ENCODE peak calls at places on chromosome 9, in five cellular contexts. C is heart left ventricle, W is thyroid gland, F is esophagus squamous epithelium, X is nephron progenitor cell. A is an unnamed sample.

GRCh38 chr9:87471746-87472145 is 25.9 kb upstream of the DAPK1 start:
- DNase-seq in C (no peak), W (no peak), F (no peak), X (no peak), A (no peak)

GRCh38 chr9:110126986-110127864 is 80.7 kb downstream of the C9orf152 start:
- DNase-seq in C (peak), W (peak), F (no peak), X (no peak), A (no peak)

GRCh38 chr9:125246261-125246667 is 5.1 kb upstream of the HSPA5 start:
- DNase-seq in C (no peak), W (no peak), F (no peak), X (no peak), A (no peak)

GRCh38 chr9:136327313-136327971 is at the start of gene GPSM1:
- DNase-seq in C (peak), W (peak), F (no peak), X (peak), A (no peak)

GRCh38 chr9:35162605-35163315 is 951 bp downstream of the UNC13B start:
- DNase-seq in C (no peak), W (no peak), F (no peak), X (no peak), A (no peak)

GRCh38 chr9:35844628-35845301 is 15.7 kb downstream of the TMEM8B start:
- DNase-seq in C (peak), W (no peak), F (peak), X (no peak), A (no peak)

GRCh38 chr9:135791431-135792267 is 89.7 kb downstream of the KCNT1 start:
- DNase-seq in C (no peak), W (no peak), F (no peak), X (no peak), A (no peak)

GRCh38 chr9:135010363-135010860 is 77.1 kb upstream of the OLFM1 start:
- DNase-seq in C (no peak), W (peak), F (no peak), X (no peak), A (no peak)

GRCh38 chr9:70805953-70806352 is 315.5 kb downstream of the TRPM3 start:
- DNase-seq in C (no peak), W (no peak), F (no peak), X (no peak), A (no peak)

GRCh38 chr9:121288874-121289553 is 21.1 kb downstream of the GSN start:
- DNase-seq in C (peak), W (peak), F (no peak), X (peak), A (no peak)

GRCh38 chr9:107438211-107439030 is 51.1 kb downstream of the KLF4 start:
- DNase-seq in C (no peak), W (no peak), F (no peak), X (peak), A (no peak)

GRCh38 chr9:84323777-84324317 is 16.7 kb downstream of the SLC28A3 start:
- DNase-seq in C (no peak), W (no peak), F (no peak), X (no peak), A (no peak)

GRCh38 chr9:126373241-126373640 is 46.6 kb downstream of the MVB12B start:
- DNase-seq in C (no peak), W (peak), F (no peak), X (no peak), A (no peak)

GRCh38 chr9:114343471-114344187 is 14.0 kb downstream of the ORM2 start:
- DNase-seq in C (no peak), W (no peak), F (no peak), X (no peak), A (no peak)

GRCh38 chr9:14030350-14030823 is 283.6 kb downstream of the NFIB start:
- DNase-seq in C (no peak), W (no peak), F (no peak), X (no peak), A (no peak)

GRCh38 chr9:69474821-69475220 is 149.8 kb downstream of the ENTREP1 start:
- DNase-seq in C (no peak), W (no peak), F (no peak), X (no peak), A (no peak)

GRCh38 chr9:37908698-37909186 is 4.8 kb upstream of the SLC25A51 start:
- DNase-seq in C (no peak), W (no peak), F (no peak), X (no peak), A (peak)

GRCh38 chr9:38057416-38058195 is 11.4 kb downstream of the SHB start:
- DNase-seq in C (no peak), W (peak), F (no peak), X (no peak), A (no peak)

GRCh38 chr9:107952773-107953172 is 463.2 kb upstream of the KLF4 start:
- DNase-seq in C (no peak), W (no peak), F (no peak), X (no peak), A (no peak)

GRCh38 chr9:97479496-97480159 is 21.8 kb upstream of the TMOD1 start:
- DNase-seq in C (no peak), W (no peak), F (no peak), X (no peak), A (no peak)

GRCh38 chr9:100540327-100540726 is 37.6 kb upstream of the CAVIN4 start:
- DNase-seq in C (no peak), W (no peak), F (no peak), X (no peak), A (no peak)

GRCh38 chr9:110939573-110939972 is 98.7 kb downstream of the LPAR1 start:
- DNase-seq in C (no peak), W (no peak), F (no peak), X (no peak), A (no peak)

GRCh38 chr9:92680166-92681119 is 10.5 kb upstream of the IPPK start:
- DNase-seq in C (no peak), W (no peak), F (no peak), X (no peak), A (peak)

GRCh38 chr9:7146582-7146981 is 388.8 kb downstream of the KDM4C start:
- DNase-seq in C (no peak), W (no peak), F (no peak), X (no peak), A (no peak)

GRCh38 chr9:98484218-98484617 is 224.5 kb downstream of the GABBR2 start:
- DNase-seq in C (no peak), W (peak), F (no peak), X (no peak), A (no peak)

GRCh38 chr9:92432350-92432749 is 8.1 kb upstream of the OMD start:
- DNase-seq in C (no peak), W (no peak), F (no peak), X (no peak), A (no peak)

GRCh38 chr9:32378496-32378895 is 5.9 kb upstream of the ACO1 start:
- DNase-seq in C (no peak), W (no peak), F (no peak), X (peak), A (no peak)

GRCh38 chr9:107681988-107682387 is 192.4 kb upstream of the KLF4 start:
- DNase-seq in C (no peak), W (no peak), F (no peak), X (no peak), A (no peak)

GRCh38 chr9:97315550-97315949 is 8.1 kb downstream of the CCDC180 start:
- DNase-seq in C (no peak), W (no peak), F (no peak), X (no peak), A (no peak)

GRCh38 chr9:95193480-95193879 is 124.0 kb downstream of the FANCC start:
- DNase-seq in C (no peak), W (no peak), F (no peak), X (no peak), A (no peak)

GRCh38 chr9:93159601-93160418 is 24.1 kb upstream of the WNK2 start:
- DNase-seq in C (peak), W (peak), F (no peak), X (peak), A (peak)

GRCh38 chr9:98502976-98503325 is 205.8 kb downstream of the GABBR2 start:
- DNase-seq in C (no peak), W (peak), F (no peak), X (peak), A (peak)

GRCh38 chr9:112158629-112159228 is 16.4 kb downstream of the SUSD1 start:
- DNase-seq in C (no peak), W (no peak), F (no peak), X (no peak), A (no peak)

GRCh38 chr9:135606885-135607259 is 32.5 kb downstream of the GLT6D1 start:
- DNase-seq in C (no peak), W (no peak), F (no peak), X (no peak), A (no peak)

GRCh38 chr9:134343637-134344036 is 17.4 kb downstream of the RXRA start:
- DNase-seq in C (peak), W (peak), F (no peak), X (no peak), A (no peak)

GRCh38 chr9:37732086-37732744 is 21.4 kb upstream of the TRMT10B start:
- DNase-seq in C (no peak), W (no peak), F (no peak), X (no peak), A (no peak)

GRCh38 chr9:132944294-132945185 is at the start of gene TSC1:
- DNase-seq in C (peak), W (peak), F (peak), X (peak), A (peak)
- TF ChIP-seq CTCF in C (no peak), W (no peak), F (peak), X (no peak), A (no peak)

GRCh38 chr9:105539452-105539851 is 18.5 kb upstream of the FKTN start:
- DNase-seq in C (no peak), W (no peak), F (no peak), X (no peak), A (no peak)
- TF ChIP-seq CTCF in C (no peak), W (no peak), F (no peak), X (no peak), A (no peak)

GRCh38 chr9:80156725-80157124 is 585.0 kb downstream of the TLE4 start:
- DNase-seq in C (no peak), W (no peak), F (no peak), X (no peak), A (no peak)
- TF ChIP-seq CTCF in C (no peak), W (no peak), F (no peak), X (no peak), A (no peak)

DNA sequence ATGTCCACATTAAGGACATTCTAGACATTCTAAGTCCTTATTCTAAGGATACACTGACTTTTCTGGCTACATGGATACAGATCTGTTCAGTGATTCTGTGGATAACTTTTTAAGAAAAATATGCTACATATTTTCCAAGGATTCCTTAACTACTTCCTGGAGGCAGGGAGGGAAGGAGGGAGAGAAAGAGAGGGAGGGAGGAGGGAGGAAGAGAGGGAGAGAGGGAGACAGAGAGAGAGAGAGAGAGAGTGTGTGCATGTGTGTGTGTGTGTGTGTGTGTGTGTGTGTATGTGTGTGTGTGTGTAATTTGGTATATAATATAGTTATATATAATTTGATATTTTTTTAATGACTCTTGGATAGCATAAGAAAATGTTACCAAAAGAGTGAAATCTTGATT is 109.8 kb downstream of the TLE4 start:
- DNase-seq in C (no peak), W (no peak), F (no peak), X (no peak), A (no peak)
- TF ChIP-seq CTCF in C (no peak), W (no peak), F (no peak), X (no peak), A (no peak)

GRCh38 chr9:122349201-122349600 is 21.6 kb upstream of the PTGS1 start:
- DNase-seq in C (no peak), W (no peak), F (no peak), X (no peak), A (no peak)

GRCh38 chr9:122348791-122349190 is 22.0 kb upstream of the PTGS1 start:
- DNase-seq in C (no peak), W (no peak), F (no peak), X (no peak), A (no peak)

GRCh38 chr9:122348288-122348777 is 22.5 kb upstream of the PTGS1 start:
- DNase-seq in C (no peak), W (no peak), F (no peak), X (no peak), A (no peak)

GRCh38 chr9:122347348-122348287 is 23.2 kb upstream of the PTGS1 start:
- DNase-seq in C (no peak), W (peak), F (no peak), X (no peak), A (no peak)

DNA sequence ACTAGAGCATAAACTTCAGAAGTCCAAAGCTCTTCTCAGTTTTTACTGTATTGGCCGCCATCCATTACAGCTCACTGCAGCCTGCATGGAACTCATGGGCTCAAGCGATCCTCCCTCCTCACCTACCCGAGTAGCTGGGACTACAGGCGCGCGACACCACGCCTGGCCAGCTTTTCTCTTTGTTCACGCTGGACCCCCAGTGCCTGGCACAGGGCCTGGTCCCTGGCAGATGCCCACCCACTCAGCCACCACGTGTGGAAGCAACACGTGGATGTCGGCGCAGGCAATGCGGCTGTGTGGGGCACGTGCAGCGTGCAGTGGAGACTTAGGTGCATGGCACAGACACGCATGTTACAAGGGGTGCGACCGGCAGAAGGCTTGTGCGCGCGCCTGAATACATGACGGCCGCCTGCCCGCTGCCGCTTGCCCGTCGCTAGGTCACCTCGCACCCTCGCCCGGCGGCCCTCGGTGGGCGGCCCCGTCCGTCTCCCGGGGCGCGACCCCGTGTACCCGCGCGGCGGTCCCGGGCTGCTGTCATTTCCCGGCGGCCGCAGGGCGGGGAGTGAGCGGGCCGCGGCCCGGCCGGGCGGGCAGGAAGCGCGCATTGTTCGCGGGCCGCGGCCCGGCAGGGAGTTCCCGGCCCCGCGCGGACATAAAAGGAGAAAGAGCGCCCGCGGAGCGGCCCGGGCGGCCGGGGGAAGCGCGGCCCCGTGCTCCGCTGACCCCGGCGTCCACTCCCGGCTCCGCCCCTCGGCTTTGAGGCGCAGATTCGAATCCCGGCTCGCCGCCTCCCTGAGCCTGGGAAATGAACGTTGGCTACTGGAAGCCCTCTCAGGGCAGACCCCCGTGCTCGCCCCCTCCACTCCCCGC is 24.1 kb upstream of the PTGS1 start:
- DNase-seq in C (peak), W (peak), F (no peak), X (peak), A (no peak)
- TF ChIP-seq CTCF in C (no peak), W (no peak), F (no peak), X (no peak), A (no peak)

A was measured in osteocyte.